ENCODE peak calls at places on chromosomes 3 and 15, in seven cellular contexts. V is transverse colon; X is CD4-positive, CD25-positive, alpha-beta regulatory T cell; D is colonic mucosa; B is neural progenitor cell; W is fibroblast of lung; I is lower lobe of right lung. G is an unnamed sample. For H3K27me3, the result is how much of the 10 kb centered on the place peaks cover.

GRCh38 chr3:41579861-41580260 is 380.6 kb downstream of the CTNNB1 start:
- DNase-seq in V (no peak), X (no peak), D (no peak), B (no peak), W (no peak), I (no peak), G (no peak)

GRCh38 chr3:146929696-146930095 is 324.6 kb upstream of the PLSCR5 start:
- DNase-seq in V (no peak), X (no peak), D (no peak), B (no peak), W (peak), I (no peak), G (no peak)

GRCh38 chr3:53712817-53713388 is 133.3 kb downstream of the CHDH start:
- DNase-seq in V (no peak), X (no peak), D (no peak), B (no peak), W (no peak), I (no peak), G (no peak)

GRCh38 chr3:134941820-134942219 is 146.8 kb downstream of the EPHB1 start:
- DNase-seq in V (no peak), X (no peak), D (no peak), B (no peak), W (no peak), I (no peak), G (no peak)

GRCh38 chr3:179063945-179064560 is 7.6 kb downstream of the ZMAT3 start:
- DNase-seq in V (no peak), X (no peak), D (no peak), B (no peak), W (peak), I (no peak), G (peak)

GRCh38 chr3:73060302-73060723 is 1.1 kb upstream of the EBLN2 start:
- DNase-seq in V (no peak), X (no peak), D (no peak), B (no peak), W (no peak), I (no peak), G (no peak)

GRCh38 chr3:57160731-57161086 is 4.4 kb downstream of the IL17RD start:
- DNase-seq in V (no peak), X (no peak), D (no peak), B (no peak), W (no peak), I (no peak), G (no peak)

GRCh38 chr15:57150066-57150865 is 226.0 kb upstream of the CGNL1 start:
- DNase-seq in V (no peak), X (no peak), D (no peak), B (no peak), W (peak), I (no peak), G (no peak)

GRCh38 chr3:32200490-32200889 is 38.0 kb upstream of the CMTM8 start:
- DNase-seq in V (no peak), X (no peak), D (no peak), B (no peak), W (peak), I (no peak), G (no peak)

GRCh38 chr3:112718516-112718915 is 77.6 kb upstream of the CCDC80 start:
- DNase-seq in V (no peak), X (no peak), D (no peak), B (no peak), W (no peak), I (no peak), G (no peak)

GRCh38 chr3:146590521-146590920 is 14.6 kb downstream of the PLSCR5 start:
- DNase-seq in V (no peak), X (no peak), D (no peak), B (no peak), W (peak), I (no peak), G (no peak)

GRCh38 chr15:76391309-76391708 is 54.7 kb downstream of the ISL2 start:
- DNase-seq in V (no peak), X (no peak), D (no peak), B (no peak), W (no peak), I (no peak), G (no peak)

GRCh38 chr3:120192159-120192558 is 92.9 kb downstream of the GPR156 start:
- DNase-seq in V (no peak), X (no peak), D (no peak), B (no peak), W (peak), I (no peak), G (no peak)

GRCh38 chr15:71115567-71116351 is 488 bp downstream of the THSD4 start:
- DNase-seq in V (peak), X (no peak), D (peak), B (peak), W (peak), I (peak), G (peak)

GRCh38 chr3:69306239-69307185 is 79.4 kb downstream of the FRMD4B start:
- DNase-seq in V (peak), X (peak), D (peak), B (peak), W (peak), I (peak), G (peak)

GRCh38 chr3:180870008-180870733 is 42.3 kb upstream of the FXR1 start:
- DNase-seq in V (peak), X (no peak), D (peak), B (peak), W (peak), I (no peak), G (peak)

GRCh38 chr15:95284933-95285401 is 1045.5 kb upstream of the NR2F2 start:
- DNase-seq in V (no peak), X (no peak), D (no peak), B (peak), W (peak), I (no peak), G (peak)

GRCh38 chr3:58868101-58868779 is 181.6 kb downstream of the CFAP20DC start:
- DNase-seq in V (no peak), X (no peak), D (no peak), B (no peak), W (no peak), I (no peak), G (no peak)

GRCh38 chr3:45180051-45180450 is 33.9 kb upstream of the CDCP1 start:
- DNase-seq in V (no peak), X (no peak), D (no peak), B (no peak), W (peak), I (no peak), G (no peak)

GRCh38 chr3:149663966-149664365 is 6.1 kb upstream of the WWTR1 start:
- DNase-seq in V (no peak), X (no peak), D (no peak), B (no peak), W (no peak), I (no peak), G (no peak)

GRCh38 chr3:69389520-69390248 is 3.8 kb upstream of the FRMD4B start:
- DNase-seq in V (no peak), X (no peak), D (no peak), B (no peak), W (no peak), I (no peak), G (no peak)

GRCh38 chr15:72173401-72173800 is 24.2 kb downstream of the GRAMD2A start:
- DNase-seq in V (no peak), X (no peak), D (no peak), B (no peak), W (no peak), I (no peak), G (no peak)

GRCh38 chr3:122563717-122564025 is 429 bp downstream of the PARP9 start:
- DNase-seq in V (no peak), X (no peak), D (peak), B (no peak), W (peak), I (no peak), G (no peak)

GRCh38 chr3:16332904-16333426 is 68.0 kb downstream of the OXNAD1 start:
- DNase-seq in V (no peak), X (no peak), D (no peak), B (no peak), W (peak), I (no peak), G (no peak)

DNA sequence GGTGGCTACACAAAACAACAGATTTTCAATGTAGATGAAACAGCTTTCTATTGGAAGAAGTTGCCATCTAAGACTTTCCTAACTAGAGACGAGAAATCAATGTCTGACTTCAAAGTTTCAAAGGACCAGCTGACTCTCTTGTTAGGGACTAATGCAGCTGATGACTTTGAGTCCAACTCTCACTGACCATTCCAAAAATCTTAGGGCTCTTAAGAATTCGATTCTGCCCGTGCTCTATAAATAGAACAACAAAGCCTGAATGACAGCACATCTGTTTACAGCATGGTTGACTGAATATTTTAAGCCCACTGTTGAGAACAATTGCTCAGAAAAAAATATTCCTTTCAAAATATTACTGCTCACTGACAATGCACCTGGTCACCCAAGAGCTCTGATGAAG is 202.4 kb upstream of the PRICKLE2 start:
- DNase-seq in V (no peak), X (no peak), D (no peak), B (no peak), W (no peak), I (no peak), G (no peak)
- H3K27ac ChIP-seq in V (no peak), X (no peak), D (no peak), B (no peak), W (no peak), I (no peak), G (no peak)

DNA sequence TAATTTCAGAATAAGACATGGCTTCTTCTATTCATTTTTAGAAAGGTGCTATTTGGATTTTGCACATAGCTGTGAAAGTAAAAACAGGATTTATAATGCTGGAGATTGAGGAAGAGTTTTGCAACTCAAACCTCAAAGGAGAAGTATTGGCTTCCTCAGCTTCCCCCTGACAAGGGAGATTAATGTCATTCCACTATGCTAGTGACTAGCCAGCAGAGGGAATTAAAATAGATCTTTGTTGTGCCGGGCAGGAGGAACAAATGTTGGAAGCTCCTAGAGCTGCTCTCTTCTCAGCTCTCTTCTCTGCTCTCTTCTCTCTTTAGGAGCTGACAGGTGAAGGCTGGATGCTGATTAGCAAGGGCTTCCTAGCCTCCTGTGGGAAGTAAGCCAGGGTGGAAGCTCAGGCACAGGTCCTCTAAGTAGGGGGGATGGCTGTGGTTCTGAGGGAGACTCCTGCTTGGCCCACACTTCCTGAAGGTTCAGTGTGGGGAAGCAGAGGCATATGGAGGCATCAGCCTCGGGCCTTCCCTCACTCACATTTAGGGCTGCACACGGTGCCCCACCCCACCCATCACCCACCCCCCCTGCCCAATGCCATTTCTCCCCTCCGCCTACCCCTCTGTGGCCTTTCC is 29.6 kb downstream of the CX3CR1 start:
- DNase-seq in V (no peak), X (no peak), D (no peak), B (no peak), W (peak), I (no peak), G (no peak)
- H3K4me3 ChIP-seq in V (no peak), X (no peak), D (no peak), B (no peak), W (no peak), I (no peak), G (no peak)

DNA sequence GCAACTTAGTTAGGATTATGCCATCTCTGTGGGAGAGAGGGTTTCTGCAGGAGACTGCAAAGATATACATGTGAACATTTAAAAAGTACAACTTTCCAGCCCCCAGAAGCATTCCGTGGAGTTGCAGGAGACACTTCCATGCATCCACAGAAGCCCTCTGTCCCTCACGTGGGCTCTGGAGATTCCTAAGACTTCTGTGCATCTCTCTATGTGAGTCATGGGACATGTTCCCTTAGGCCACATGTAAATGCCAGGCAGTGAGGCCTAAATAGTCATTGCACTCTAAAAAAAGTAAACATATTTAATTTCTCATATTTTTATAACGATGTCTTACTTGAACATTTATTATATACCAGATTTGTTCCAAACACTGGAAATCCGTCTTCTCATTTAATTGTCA is 126.5 kb upstream of the ROPN1 start:
- DNase-seq in V (no peak), X (no peak), D (no peak), B (no peak), W (peak), I (no peak), G (no peak)
- H3K27me3 ChIP-seq in V (under half), X (under half), D (under half), B (under half), W (under half), I (under half), G (under half)

DNA sequence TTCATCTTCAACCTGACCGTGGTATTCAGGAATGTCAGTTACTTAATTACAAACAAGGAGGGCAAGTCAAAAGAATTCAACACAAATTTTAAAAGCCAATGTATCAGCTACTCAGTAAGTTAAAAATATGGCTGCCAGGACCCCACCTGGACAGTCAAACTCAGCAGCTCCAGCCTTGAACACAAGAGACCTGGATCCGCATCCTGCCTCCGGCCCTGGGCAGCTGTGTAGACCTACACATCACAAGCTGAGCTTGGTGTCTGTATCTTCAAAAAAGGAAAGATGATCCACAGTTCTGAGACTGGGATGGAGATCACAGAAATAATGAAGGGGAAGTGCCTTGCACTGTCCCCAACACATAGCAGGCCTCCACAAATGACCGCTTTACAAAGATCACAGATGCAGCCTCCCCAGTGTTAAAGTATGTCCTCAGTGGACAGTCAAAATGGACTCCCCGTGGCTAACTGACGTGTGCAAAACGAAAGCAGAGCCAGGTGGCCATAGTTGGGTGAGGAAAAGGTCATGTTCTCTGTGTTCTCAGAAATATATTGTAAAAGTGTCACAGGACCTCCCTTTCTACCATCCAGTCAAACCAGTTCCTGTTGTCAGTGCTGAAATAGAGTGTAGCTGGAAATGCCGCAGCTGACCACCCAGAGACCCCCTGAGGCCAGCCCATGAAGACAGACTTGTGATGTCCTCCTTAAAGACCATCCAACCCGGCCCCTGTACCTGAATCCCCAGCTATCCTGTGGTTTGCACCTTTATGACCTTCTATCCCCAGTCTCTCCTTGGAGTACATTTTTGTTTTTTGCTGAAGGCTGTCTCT is 168.5 kb upstream of the NSMCE3 start:
- DNase-seq in V (no peak), X (no peak), D (no peak), B (no peak), W (no peak), I (no peak), G (no peak)
- H3K27ac ChIP-seq in V (no peak), X (no peak), D (no peak), B (no peak), W (no peak), I (no peak), G (no peak)

GRCh38 chr3:123757281-123757940 is 126.7 kb downstream of the MYLK start:
- DNase-seq in V (peak), X (no peak), D (peak), B (no peak), W (no peak), I (peak), G (peak)
- H3K4me3 ChIP-seq in V (no peak), X (no peak), D (no peak), B (no peak), W (no peak), I (no peak), G (peak)

G was measured in SJCRH30.